ENCODE peak calls at places on chromosomes 5 and 9, in five cellular contexts. One of them, this sample, is unnamed.
A peak's percentile ranks its signal among the peaks of the same experiment; 100 is the strongest.

GRCh38 chr5:36777105-36777757 is 99.3 kb upstream of the NIPBL start:
- DNase-seq in body of pancreas: peak; percentile 49
- DNase-seq in IMR-90: peak; percentile 27
- DNase-seq in HCT116: peak; percentile 15
- DNase-seq in heart left ventricle: no peak
- DNase-seq in this sample: peak; percentile 47

GRCh38 chr9:138100711-138101349 is 223.2 kb downstream of the CACNA1B start:
- DNase-seq in body of pancreas: no peak
- DNase-seq in IMR-90: no peak
- DNase-seq in HCT116: no peak
- DNase-seq in heart left ventricle: peak; percentile 23
- DNase-seq in this sample: no peak

GRCh38 chr5:154521756-154522155 is 43.7 kb upstream of the HAND1 start:
- DNase-seq in body of pancreas: no peak
- DNase-seq in IMR-90: no peak
- DNase-seq in HCT116: no peak
- DNase-seq in heart left ventricle: no peak
- DNase-seq in this sample: no peak

GRCh38 chr9:129140397-129141065 is 29.3 kb downstream of the PTPA start:
- DNase-seq in body of pancreas: peak; percentile 49
- DNase-seq in IMR-90: peak; percentile 45
- DNase-seq in HCT116: no peak
- DNase-seq in heart left ventricle: peak; percentile 65
- DNase-seq in this sample: peak; percentile 57

GRCh38 chr5:179758905-179759304 is 26.3 kb downstream of the MAML1 start:
- DNase-seq in body of pancreas: no peak
- DNase-seq in IMR-90: no peak
- DNase-seq in HCT116: no peak
- DNase-seq in heart left ventricle: no peak
- DNase-seq in this sample: no peak

GRCh38 chr9:82540175-82540574 is 522.8 kb downstream of the RASEF start:
- DNase-seq in body of pancreas: peak; percentile 24
- DNase-seq in IMR-90: no peak
- DNase-seq in HCT116: no peak
- DNase-seq in heart left ventricle: no peak
- DNase-seq in this sample: peak; percentile 3

GRCh38 chr5:72206994-72207393 is 99.7 kb downstream of the MAP1B start:
- DNase-seq in body of pancreas: no peak
- DNase-seq in IMR-90: no peak
- DNase-seq in HCT116: no peak
- DNase-seq in heart left ventricle: no peak
- DNase-seq in this sample: no peak

GRCh38 chr9:85605905-85606304 is 135.8 kb downstream of the AGTPBP1 start:
- DNase-seq in body of pancreas: no peak
- DNase-seq in IMR-90: no peak
- DNase-seq in HCT116: no peak
- DNase-seq in heart left ventricle: no peak
- DNase-seq in this sample: no peak

GRCh38 chr5:168579987-168580508 is 880 bp upstream of the PANK3 start:
- DNase-seq in body of pancreas: no peak
- DNase-seq in IMR-90: no peak
- DNase-seq in HCT116: no peak
- DNase-seq in heart left ventricle: no peak
- DNase-seq in this sample: no peak

GRCh38 chr5:142320427-142320732 is 4.4 kb downstream of the SPRY4 start:
- DNase-seq in body of pancreas: no peak
- DNase-seq in IMR-90: no peak
- DNase-seq in HCT116: no peak
- DNase-seq in heart left ventricle: no peak
- DNase-seq in this sample: no peak

GRCh38 chr5:7664208-7664607 is 186.7 kb downstream of the CFAP90 start:
- DNase-seq in body of pancreas: no peak
- DNase-seq in IMR-90: no peak
- DNase-seq in HCT116: no peak
- DNase-seq in heart left ventricle: no peak
- DNase-seq in this sample: no peak

GRCh38 chr5:23825196-23825595 is 317.8 kb downstream of the PRDM9 start:
- DNase-seq in body of pancreas: no peak
- DNase-seq in IMR-90: no peak
- DNase-seq in HCT116: no peak
- DNase-seq in heart left ventricle: no peak
- DNase-seq in this sample: no peak

GRCh38 chr5:126414874-126415502 is 8.2 kb upstream of the GRAMD2B start:
- DNase-seq in body of pancreas: peak; percentile 48
- DNase-seq in IMR-90: peak; percentile 77
- DNase-seq in HCT116: no peak
- DNase-seq in heart left ventricle: peak; percentile 40
- DNase-seq in this sample: peak; percentile 46

GRCh38 chr9:100267211-100267610 is 85.5 kb downstream of the TEX10 start:
- DNase-seq in body of pancreas: no peak
- DNase-seq in IMR-90: no peak
- DNase-seq in HCT116: no peak
- DNase-seq in heart left ventricle: no peak
- DNase-seq in this sample: no peak

GRCh38 chr9:125434986-125435775 is 173.6 kb downstream of the GAPVD1 start:
- DNase-seq in body of pancreas: no peak
- DNase-seq in IMR-90: no peak
- DNase-seq in HCT116: no peak
- DNase-seq in heart left ventricle: no peak
- DNase-seq in this sample: no peak

GRCh38 chr5:158513490-158514301 is 586.0 kb downstream of the EBF1 start:
- DNase-seq in body of pancreas: no peak
- DNase-seq in IMR-90: no peak
- DNase-seq in HCT116: no peak
- DNase-seq in heart left ventricle: no peak
- DNase-seq in this sample: no peak

GRCh38 chr5:126970517-126971017 is 59.8 kb downstream of the MARCHF3 start:
- DNase-seq in body of pancreas: peak; percentile 21
- DNase-seq in IMR-90: peak; percentile 42
- DNase-seq in HCT116: no peak
- DNase-seq in heart left ventricle: peak; percentile 45
- DNase-seq in this sample: peak; percentile 5

GRCh38 chr5:142826741-142827492 is 56.7 kb downstream of the ARHGAP26 start:
- DNase-seq in body of pancreas: peak; percentile 47
- DNase-seq in IMR-90: peak; percentile 75
- DNase-seq in HCT116: peak; percentile 87
- DNase-seq in heart left ventricle: no peak
- DNase-seq in this sample: peak; percentile 86

GRCh38 chr5:3351581-3352442 is 243.8 kb upstream of the IRX1 start:
- DNase-seq in body of pancreas: no peak
- DNase-seq in IMR-90: no peak
- DNase-seq in HCT116: no peak
- DNase-seq in heart left ventricle: no peak
- DNase-seq in this sample: no peak

GRCh38 chr9:85040806-85041575 is 371.5 kb downstream of the NTRK2 start:
- DNase-seq in body of pancreas: peak; percentile 30
- DNase-seq in IMR-90: no peak
- DNase-seq in HCT116: no peak
- DNase-seq in heart left ventricle: no peak
- DNase-seq in this sample: no peak

GRCh38 chr9:97983524-97984187 is 515 bp downstream of the ANP32B start:
- DNase-seq in body of pancreas: peak; percentile 48
- DNase-seq in IMR-90: peak; percentile 9
- DNase-seq in HCT116: no peak
- DNase-seq in heart left ventricle: peak; percentile 56
- DNase-seq in this sample: peak; percentile 51

GRCh38 chr5:343461-344401 is 22.2 kb downstream of the AHRR start:
- DNase-seq in body of pancreas: peak; percentile 55
- DNase-seq in IMR-90: peak; percentile 73
- DNase-seq in HCT116: peak; percentile 29
- DNase-seq in heart left ventricle: no peak
- DNase-seq in this sample: peak; percentile 56

GRCh38 chr5:107456281-107456715 is 214.4 kb downstream of the EFNA5 start:
- DNase-seq in body of pancreas: no peak
- DNase-seq in IMR-90: peak; percentile 31
- DNase-seq in HCT116: no peak
- DNase-seq in heart left ventricle: no peak
- DNase-seq in this sample: no peak

GRCh38 chr5:134567651-134568338 is 42.3 kb downstream of the JADE2 start:
- DNase-seq in body of pancreas: peak; percentile 54
- DNase-seq in IMR-90: peak; percentile 82
- DNase-seq in HCT116: no peak
- DNase-seq in heart left ventricle: peak; percentile 82
- DNase-seq in this sample: no peak

GRCh38 chr5:97854871-97855762 is 672.1 kb upstream of the RIOK2 start:
- DNase-seq in body of pancreas: no peak
- DNase-seq in IMR-90: peak; percentile 72
- DNase-seq in HCT116: no peak
- DNase-seq in heart left ventricle: peak; percentile 45
- DNase-seq in this sample: no peak

GRCh38 chr9:122382901-122383850 is 12.4 kb downstream of the PTGS1 start:
- DNase-seq in body of pancreas: no peak
- DNase-seq in IMR-90: peak; percentile 56
- DNase-seq in HCT116: no peak
- DNase-seq in heart left ventricle: no peak
- DNase-seq in this sample: no peak

GRCh38 chr5:13278148-13278547 is 666.3 kb downstream of the DNAH5 start:
- DNase-seq in body of pancreas: no peak
- DNase-seq in IMR-90: no peak
- DNase-seq in HCT116: no peak
- DNase-seq in heart left ventricle: no peak
- DNase-seq in this sample: no peak

GRCh38 chr5:163509288-163510040 is 4.0 kb downstream of the MAT2B start:
- DNase-seq in body of pancreas: peak; percentile 12
- DNase-seq in IMR-90: peak; percentile 71
- DNase-seq in HCT116: no peak
- DNase-seq in heart left ventricle: no peak
- DNase-seq in this sample: peak; percentile 55

GRCh38 chr5:73448072-73448432 is 525 bp downstream of the FOXD1 start:
- DNase-seq in body of pancreas: no peak
- DNase-seq in IMR-90: no peak
- DNase-seq in HCT116: no peak
- DNase-seq in heart left ventricle: no peak
- DNase-seq in this sample: no peak

DNA sequence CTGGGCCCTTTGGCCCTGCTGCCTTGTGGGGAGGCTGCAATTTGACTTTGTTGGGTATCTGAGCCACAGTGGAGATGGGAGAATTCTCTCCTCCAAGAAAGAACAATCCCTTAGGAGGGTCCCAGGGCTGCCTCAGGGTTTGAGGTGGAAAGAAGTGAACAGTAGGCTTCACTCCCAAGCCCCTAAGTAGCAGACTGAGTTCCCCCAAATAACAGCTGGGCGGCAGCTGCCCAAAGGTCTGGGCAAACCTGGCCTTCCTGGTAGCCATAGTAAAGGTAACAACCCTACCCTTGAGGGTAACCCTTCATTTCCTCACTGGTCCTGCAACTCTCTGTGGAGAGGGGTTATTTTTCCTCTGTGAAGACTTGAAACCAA is 746 bp downstream of the RGS3 start:
- DNase-seq in body of pancreas: no peak
- DNase-seq in IMR-90: no peak
- DNase-seq in HCT116: no peak
- DNase-seq in heart left ventricle: no peak
- DNase-seq in this sample: no peak
- H3K4me3 ChIP-seq in body of pancreas: no peak overlapping the region
- H3K4me3 ChIP-seq in IMR-90: no peak overlapping the region
- H3K4me3 ChIP-seq in HCT116: peak overlapping the region; percentile 82
- H3K4me3 ChIP-seq in heart left ventricle: no peak overlapping the region
- H3K4me3 ChIP-seq in this sample: no peak overlapping the region

GRCh38 chr5:1801954-1802295 is 718 bp downstream of the NDUFS6 start:
- DNase-seq in body of pancreas: no peak
- DNase-seq in IMR-90: no peak
- DNase-seq in HCT116: no peak
- DNase-seq in heart left ventricle: no peak
- DNase-seq in this sample: no peak

GRCh38 chr5:1803192-1803591 is 2.0 kb downstream of the NDUFS6 start:
- DNase-seq in body of pancreas: no peak
- DNase-seq in IMR-90: no peak
- DNase-seq in HCT116: no peak
- DNase-seq in heart left ventricle: no peak
- DNase-seq in this sample: no peak

GRCh38 chr5:1799602-1800469 is at the start of gene MRPL36:
- DNase-seq in body of pancreas: peak; percentile 95
- DNase-seq in IMR-90: peak; percentile 85
- DNase-seq in HCT116: peak; percentile 73
- DNase-seq in heart left ventricle: peak; percentile 93
- DNase-seq in this sample: peak; percentile 94

GRCh38 chr5:1800470-1801060 is 642 bp upstream of the NDUFS6 start:
- DNase-seq in body of pancreas: no peak
- DNase-seq in IMR-90: no peak
- DNase-seq in HCT116: no peak
- DNase-seq in heart left ventricle: no peak
- DNase-seq in this sample: no peak

GRCh38 chr5:1801061-1801953 is at the start of gene NDUFS6:
- DNase-seq in body of pancreas: peak; percentile 84
- DNase-seq in IMR-90: peak; percentile 55
- DNase-seq in HCT116: no peak
- DNase-seq in heart left ventricle: peak; percentile 84
- DNase-seq in this sample: peak; percentile 81
- TF ChIP-seq POLR2A in body of pancreas: peak; percentile 76
- TF ChIP-seq POLR2A in IMR-90: no peak
- TF ChIP-seq POLR2A in HCT116: peak; percentile 69
- TF ChIP-seq POLR2A in heart left ventricle: no peak
- TF ChIP-seq POLR2A in this sample: peak; percentile 33

DNA sequence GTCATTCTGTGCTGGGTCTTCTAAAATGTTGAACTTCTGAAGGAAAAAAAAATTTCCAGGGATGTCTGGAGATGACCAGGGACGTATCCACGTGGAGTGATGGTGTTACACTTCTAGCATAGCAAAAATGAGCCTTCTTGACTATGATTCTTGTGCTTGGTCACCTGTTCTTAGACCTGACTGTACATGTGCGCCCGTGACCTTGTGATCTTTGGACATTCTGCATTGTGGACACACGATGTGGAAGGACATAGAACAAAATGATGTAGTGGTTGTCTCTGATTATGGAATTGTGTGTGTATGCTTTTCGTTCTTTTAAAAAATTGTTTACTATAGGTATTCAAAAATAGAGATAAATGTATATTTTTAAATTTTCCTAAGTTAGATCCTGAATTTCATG is 61.0 kb downstream of the SNX30 start:
- DNase-seq in body of pancreas: no peak
- DNase-seq in IMR-90: no peak
- DNase-seq in HCT116: no peak
- DNase-seq in heart left ventricle: no peak
- DNase-seq in this sample: no peak
- H3K4me3 ChIP-seq in body of pancreas: no peak overlapping the region
- H3K4me3 ChIP-seq in IMR-90: no peak overlapping the region
- H3K4me3 ChIP-seq in HCT116: no peak overlapping the region
- H3K4me3 ChIP-seq in heart left ventricle: no peak overlapping the region
- H3K4me3 ChIP-seq in this sample: no peak overlapping the region

GRCh38 chr9:70094747-70095146 is 51.1 kb downstream of the MAMDC2 start:
- DNase-seq in body of pancreas: no peak
- DNase-seq in IMR-90: no peak
- DNase-seq in HCT116: no peak
- DNase-seq in heart left ventricle: no peak
- DNase-seq in this sample: no peak
- TF ChIP-seq POLR2A in body of pancreas: no peak
- TF ChIP-seq POLR2A in IMR-90: no peak
- TF ChIP-seq POLR2A in HCT116: no peak
- TF ChIP-seq POLR2A in heart left ventricle: no peak
- TF ChIP-seq POLR2A in this sample: no peak

This sample was measured in thyroid gland.